ENCODE peak calls at places on chromosome 20, in ten cellular contexts. U is hypothalamus; Z is left ventricle myocardium inferior; W is HTR-8/SVneo; B is stimulated activated CD8-positive, alpha-beta memory T cell treated with anti-CD3 and anti-CD28 coated beads, Interleukin-15, amount 100 ng/mL, for 1 hour; J is HFFc6; K is activated CD4-positive, CD25-positive, alpha-beta regulatory T cell; S is posterior vena cava; R is stimulated activated CD4-positive, alpha-beta T cell treated with anti-CD3 and anti-CD28 coated beads, Interleukin-2, amount 100 ng/mL, for 48 hours; N is NCI-H1092. C is an unnamed sample.

GRCh38 chr20:19976595-19977372 is 40.4 kb upstream of the NAA20 start:
- DNase-seq in U (peak; percentile 46), Z (peak; percentile 70), W (peak; percentile 78), B (no peak), J (peak; percentile 71), K (no peak), S (peak; percentile 88), R (no peak), N (no peak), C (no peak)

GRCh38 chr20:31719644-31720485 is 2.8 kb downstream of the BCL2L1 start:
- DNase-seq in U (peak; percentile 36), Z (no peak), W (no peak), B (no peak), J (peak; percentile 27), K (no peak), S (no peak), R (no peak), N (no peak), C (no peak)

GRCh38 chr20:33814238-33814712 is 3.1 kb downstream of the CHMP4B start:
- DNase-seq in U (no peak), Z (no peak), W (no peak), B (no peak), J (no peak), K (no peak), S (no peak), R (no peak), N (no peak), C (no peak)

GRCh38 chr20:43541214-43541613 is 17.6 kb upstream of the SGK2 start:
- DNase-seq in U (no peak), Z (no peak), W (no peak), B (no peak), J (peak; percentile 82), K (no peak), S (no peak), R (no peak), N (no peak), C (no peak)

GRCh38 chr20:48788486-48789072 is 39.2 kb downstream of the PREX1 start:
- DNase-seq in U (no peak), Z (no peak), W (no peak), B (no peak), J (no peak), K (no peak), S (peak; percentile 42), R (no peak), N (no peak), C (peak; percentile 44)

GRCh38 chr20:43752051-43752360 is 25.2 kb upstream of the GTSF1L start:
- DNase-seq in U (no peak), Z (no peak), W (no peak), B (no peak), J (no peak), K (no peak), S (no peak), R (no peak), N (no peak), C (no peak)

GRCh38 chr20:63580796-63581461 is 6.9 kb upstream of the HELZ2 start:
- DNase-seq in U (no peak), Z (no peak), W (peak; percentile 89), B (peak; percentile 61), J (peak; percentile 28), K (peak; percentile 42), S (no peak), R (peak; percentile 57), N (no peak), C (peak; percentile 78)

GRCh38 chr20:57695012-57695411 is 14.8 kb downstream of the PMEPA1 start:
- DNase-seq in U (no peak), Z (no peak), W (no peak), B (no peak), J (no peak), K (no peak), S (no peak), R (no peak), N (no peak), C (no peak)

GRCh38 chr20:35271904-35272303 is 6.0 kb downstream of the MMP24OS start:
- DNase-seq in U (no peak), Z (no peak), W (no peak), B (no peak), J (peak; percentile 61), K (no peak), S (no peak), R (no peak), N (no peak), C (no peak)

GRCh38 chr20:3925899-3926638 is 36.9 kb downstream of the PANK2 start:
- DNase-seq in U (no peak), Z (no peak), W (no peak), B (no peak), J (no peak), K (no peak), S (no peak), R (no peak), N (no peak), C (no peak)

GRCh38 chr20:63085087-63085861 is 78.5 kb upstream of the BHLHE23 start:
- DNase-seq in U (no peak), Z (no peak), W (no peak), B (no peak), J (no peak), K (no peak), S (peak; percentile 59), R (no peak), N (no peak), C (no peak)

GRCh38 chr20:53957421-53958172 is 112.8 kb downstream of the BCAS1 start:
- DNase-seq in U (no peak), Z (no peak), W (no peak), B (no peak), J (no peak), K (no peak), S (no peak), R (no peak), N (no peak), C (no peak)

GRCh38 chr20:14820771-14821170 is 483.4 kb upstream of the FLRT3 start:
- DNase-seq in U (no peak), Z (no peak), W (no peak), B (no peak), J (no peak), K (no peak), S (no peak), R (no peak), N (peak; percentile 60), C (no peak)

GRCh38 chr20:53894707-53895384 is 175.5 kb downstream of the BCAS1 start:
- DNase-seq in U (no peak), Z (no peak), W (no peak), B (no peak), J (no peak), K (no peak), S (no peak), R (no peak), N (no peak), C (no peak)

GRCh38 chr20:63828545-63828944 is 2.5 kb downstream of the ZBTB46 start:
- DNase-seq in U (no peak), Z (no peak), W (no peak), B (no peak), J (no peak), K (no peak), S (no peak), R (no peak), N (no peak), C (no peak)

GRCh38 chr20:63183422-63184146 is 32.3 kb downstream of the YTHDF1 start:
- DNase-seq in U (no peak), Z (no peak), W (peak; percentile 82), B (peak; percentile 20), J (no peak), K (peak; percentile 47), S (no peak), R (peak; percentile 59), N (no peak), C (peak; percentile 75)

GRCh38 chr20:49297605-49298530 is 20.0 kb upstream of the ZNFX1 start:
- DNase-seq in U (no peak), Z (no peak), W (no peak), B (no peak), J (no peak), K (no peak), S (no peak), R (no peak), N (no peak), C (no peak)

GRCh38 chr20:45621593-45621992 is 7.9 kb upstream of the WFDC10A start:
- DNase-seq in U (no peak), Z (no peak), W (no peak), B (no peak), J (no peak), K (no peak), S (no peak), R (no peak), N (no peak), C (no peak)

GRCh38 chr20:36848677-36849076 is 27.3 kb upstream of the TLDC2 start:
- DNase-seq in U (no peak), Z (no peak), W (no peak), B (no peak), J (no peak), K (no peak), S (no peak), R (no peak), N (no peak), C (no peak)

GRCh38 chr20:61976650-61977332 is 88.9 kb downstream of the TAF4 start:
- DNase-seq in U (no peak), Z (no peak), W (no peak), B (no peak), J (no peak), K (no peak), S (no peak), R (no peak), N (peak; percentile 17), C (no peak)

C was measured in GM12891.